ENCODE peak calls at places on chromosomes 5 and 9, in four cellular contexts. One of them, this sample, is unnamed.

GRCh38 chr5:10192309-10192708 is 57.4 kb downstream of the ATPSCKMT start:
- DNase-seq in type B pancreatic cell: no peak
- DNase-seq in stimulated activated CD4-positive, alpha-beta T cell treated with anti-CD3 and anti-CD28 coated beads, Interleukin-2, amount 100 ng/mL, for 24 hours: no peak
- DNase-seq in Right ventricle myocardium superior: no peak
- DNase-seq in this sample: no peak

GRCh38 chr9:12784461-12785250 is 9.8 kb downstream of the LURAP1L start:
- DNase-seq in type B pancreatic cell: no peak
- DNase-seq in stimulated activated CD4-positive, alpha-beta T cell treated with anti-CD3 and anti-CD28 coated beads, Interleukin-2, amount 100 ng/mL, for 24 hours: no peak
- DNase-seq in Right ventricle myocardium superior: no peak
- DNase-seq in this sample: no peak

GRCh38 chr9:131733601-131734061 is 6.2 kb downstream of the RAPGEF1 start:
- DNase-seq in type B pancreatic cell: no peak
- DNase-seq in stimulated activated CD4-positive, alpha-beta T cell treated with anti-CD3 and anti-CD28 coated beads, Interleukin-2, amount 100 ng/mL, for 24 hours: peak; percentile 52
- DNase-seq in Right ventricle myocardium superior: no peak
- DNase-seq in this sample: no peak

GRCh38 chr9:116715751-116716150 is 28.6 kb downstream of the TRIM32 start:
- DNase-seq in type B pancreatic cell: no peak
- DNase-seq in stimulated activated CD4-positive, alpha-beta T cell treated with anti-CD3 and anti-CD28 coated beads, Interleukin-2, amount 100 ng/mL, for 24 hours: no peak
- DNase-seq in Right ventricle myocardium superior: no peak
- DNase-seq in this sample: no peak

GRCh38 chr9:121298689-121299112 is 30.7 kb downstream of the GSN start:
- DNase-seq in type B pancreatic cell: no peak
- DNase-seq in stimulated activated CD4-positive, alpha-beta T cell treated with anti-CD3 and anti-CD28 coated beads, Interleukin-2, amount 100 ng/mL, for 24 hours: no peak
- DNase-seq in Right ventricle myocardium superior: no peak
- DNase-seq in this sample: no peak

GRCh38 chr5:170219615-170220014 is 13.2 kb upstream of the C5orf58 start:
- DNase-seq in type B pancreatic cell: no peak
- DNase-seq in stimulated activated CD4-positive, alpha-beta T cell treated with anti-CD3 and anti-CD28 coated beads, Interleukin-2, amount 100 ng/mL, for 24 hours: no peak
- DNase-seq in Right ventricle myocardium superior: no peak
- DNase-seq in this sample: no peak

GRCh38 chr5:90022002-90022710 is 387.4 kb downstream of the CETN3 start:
- DNase-seq in type B pancreatic cell: no peak
- DNase-seq in stimulated activated CD4-positive, alpha-beta T cell treated with anti-CD3 and anti-CD28 coated beads, Interleukin-2, amount 100 ng/mL, for 24 hours: no peak
- DNase-seq in Right ventricle myocardium superior: no peak
- DNase-seq in this sample: no peak

GRCh38 chr5:180807654-180808414 is 5.2 kb upstream of the MGAT1 start:
- DNase-seq in type B pancreatic cell: no peak
- DNase-seq in stimulated activated CD4-positive, alpha-beta T cell treated with anti-CD3 and anti-CD28 coated beads, Interleukin-2, amount 100 ng/mL, for 24 hours: no peak
- DNase-seq in Right ventricle myocardium superior: no peak
- DNase-seq in this sample: no peak

GRCh38 chr5:149135536-149136201 is 5.6 kb upstream of the ABLIM3 start:
- DNase-seq in type B pancreatic cell: no peak
- DNase-seq in stimulated activated CD4-positive, alpha-beta T cell treated with anti-CD3 and anti-CD28 coated beads, Interleukin-2, amount 100 ng/mL, for 24 hours: no peak
- DNase-seq in Right ventricle myocardium superior: no peak
- DNase-seq in this sample: no peak

GRCh38 chr5:172782169-172783039 is 11.4 kb upstream of the DUSP1 start:
- DNase-seq in type B pancreatic cell: no peak
- DNase-seq in stimulated activated CD4-positive, alpha-beta T cell treated with anti-CD3 and anti-CD28 coated beads, Interleukin-2, amount 100 ng/mL, for 24 hours: no peak
- DNase-seq in Right ventricle myocardium superior: peak; percentile 15
- DNase-seq in this sample: no peak

GRCh38 chr9:111866976-111867375 is 29.6 kb upstream of the UGCG start:
- DNase-seq in type B pancreatic cell: no peak
- DNase-seq in stimulated activated CD4-positive, alpha-beta T cell treated with anti-CD3 and anti-CD28 coated beads, Interleukin-2, amount 100 ng/mL, for 24 hours: no peak
- DNase-seq in Right ventricle myocardium superior: no peak
- DNase-seq in this sample: no peak

GRCh38 chr5:170597876-170598275 is 94.1 kb downstream of the KCNIP1 start:
- DNase-seq in type B pancreatic cell: no peak
- DNase-seq in stimulated activated CD4-positive, alpha-beta T cell treated with anti-CD3 and anti-CD28 coated beads, Interleukin-2, amount 100 ng/mL, for 24 hours: no peak
- DNase-seq in Right ventricle myocardium superior: no peak
- DNase-seq in this sample: no peak

GRCh38 chr5:65157906-65158603 is 323.7 kb downstream of the ADAMTS6 start:
- DNase-seq in type B pancreatic cell: no peak
- DNase-seq in stimulated activated CD4-positive, alpha-beta T cell treated with anti-CD3 and anti-CD28 coated beads, Interleukin-2, amount 100 ng/mL, for 24 hours: no peak
- DNase-seq in Right ventricle myocardium superior: no peak
- DNase-seq in this sample: no peak